ENCODE peak calls at places on chromosomes 11 and 22, in five cellular contexts. C is activated CD4-positive, alpha-beta T cell treated with anti-CD3 and anti-CD28 coated beads for 1 hour; D is H54; B is colonic mucosa; Y is ureter. V is an unnamed sample.

GRCh38 chr11:75276696-75277095 is 36.1 kb downstream of the TPBGL start:
- DNase-seq in C (no peak), B (no peak), Y (peak), D (no peak), V (peak)

GRCh38 chr11:88288560-88288959 is 49.0 kb downstream of the CTSC start:
- DNase-seq in D (no peak), B (no peak), Y (no peak), C (no peak), V (no peak)

GRCh38 chr22:41204992-41205900 is at the start of gene L3MBTL2:
- DNase-seq in Y (peak), D (peak), B (peak), C (peak), V (peak)

GRCh38 chr11:8709002-8709672 is 26.5 kb downstream of the RPL27A start:
- DNase-seq in C (no peak), B (peak), Y (peak), D (no peak), V (peak)

GRCh38 chr11:107691003-107691402 is 20.9 kb downstream of the SLN start:
- DNase-seq in B (no peak), D (no peak), Y (no peak), C (no peak), V (no peak)

GRCh38 chr22:43126506-43127165 is 16.1 kb downstream of the BIK start:
- DNase-seq in D (peak), Y (peak), B (peak), C (no peak), V (no peak)

GRCh38 chr11:7677071-7677470 is 3.8 kb upstream of the CYB5R2 start:
- DNase-seq in Y (peak), D (no peak), C (no peak), B (no peak), V (no peak)

GRCh38 chr22:34430386-34430785 is 510.1 kb upstream of the LARGE1 start:
- DNase-seq in D (no peak), B (no peak), C (no peak), Y (no peak), V (no peak)

GRCh38 chr11:27385245-27385644 is 22.2 kb upstream of the CCDC34 start:
- DNase-seq in D (peak), B (no peak), Y (no peak), C (no peak), V (no peak)

GRCh38 chr11:24234822-24235508 is 261.9 kb upstream of the LUZP2 start:
- DNase-seq in B (peak), Y (no peak), D (peak), C (no peak), V (no peak)

GRCh38 chr11:28461846-28462245 is 353.7 kb downstream of the METTL15 start:
- DNase-seq in Y (no peak), B (no peak), D (no peak), C (no peak), V (no peak)

GRCh38 chr11:120500414-120500936 is 11.1 kb upstream of the GRIK4 start:
- DNase-seq in Y (no peak), D (no peak), C (no peak), B (no peak), V (no peak)

GRCh38 chr11:106614280-106614679 is 404.0 kb downstream of the GUCY1A2 start:
- DNase-seq in D (no peak), Y (no peak), C (no peak), B (no peak), V (no peak)